ENCODE peak calls at places on chromosome 15, in four cellular contexts. D is endothelial cell, I is adrenal gland, Y is ACHN. Z is an unnamed sample.

GRCh38 chr15:74593122-74593521 is 22.5 kb upstream of the CLK3 start:
- DNase-seq in D (no peak), I (no peak), Y (no peak), Z (no peak)

GRCh38 chr15:38758001-38758400 is 193.4 kb upstream of the RASGRP1 start:
- DNase-seq in D (no peak), I (no peak), Y (no peak), Z (peak)

GRCh38 chr15:95286316-95286880 is 1044.1 kb upstream of the NR2F2 start:
- DNase-seq in D (no peak), I (no peak), Y (no peak), Z (no peak)

GRCh38 chr15:52069559-52069958 is 43.0 kb downstream of the BCL2L10 start:
- DNase-seq in D (no peak), I (no peak), Y (no peak), Z (no peak)

GRCh38 chr15:92884813-92885461 is 15.2 kb upstream of the CHD2 start:
- DNase-seq in D (no peak), I (no peak), Y (no peak), Z (peak)

GRCh38 chr15:89091667-89092220 is 3.5 kb downstream of the ABHD2 start:
- DNase-seq in D (no peak), I (no peak), Y (no peak), Z (no peak)

GRCh38 chr15:58684036-58684700 is 65.3 kb downstream of the ADAM10 start:
- DNase-seq in D (no peak), I (no peak), Y (no peak), Z (no peak)

GRCh38 chr15:96882361-96882760 is 551.9 kb downstream of the NR2F2 start:
- DNase-seq in D (no peak), I (no peak), Y (no peak), Z (no peak)

GRCh38 chr15:80750591-80750990 is 28.6 kb upstream of the CEMIP start:
- DNase-seq in D (no peak), I (no peak), Y (no peak), Z (no peak)

GRCh38 chr15:53115563-53115962 is 325.4 kb upstream of the ONECUT1 start:
- DNase-seq in D (no peak), I (no peak), Y (no peak), Z (no peak)

GRCh38 chr15:60590935-60591490 is 112.1 kb upstream of the ICE2 start:
- DNase-seq in D (peak), I (peak), Y (peak), Z (no peak)

GRCh38 chr15:42063122-42063848 is 31.1 kb downstream of the PLA2G4D start:
- DNase-seq in D (no peak), I (peak), Y (no peak), Z (no peak)

Z was measured in kidney glomerular epithelial cell.